ENCODE peak calls at places on chromosomes 16 and 17, in six cellular contexts. U is psoas muscle; H is CD8-positive, alpha-beta T cell; K is prostate gland; A is left ventricle myocardium inferior; Q is ascending aorta. F is an unnamed sample.

GRCh38 chr17:56630202-56630601 is 36.7 kb downstream of the NOG start:
- DNase-seq in K (no peak), A (no peak), H (no peak), Q (no peak), U (no peak), F (no peak)

GRCh38 chr17:4587803-4588202 is 3.5 kb downstream of the SMTNL2 start:
- DNase-seq in A (peak; percentile 60), H (no peak), U (no peak), K (no peak), Q (no peak), F (no peak)

GRCh38 chr17:48930435-48930873 is 14.2 kb downstream of the SNF8 start:
- DNase-seq in H (no peak), K (no peak), A (no peak), Q (no peak), U (no peak), F (no peak)

GRCh38 chr16:10031473-10031872 is 150.8 kb downstream of the GRIN2A start:
- DNase-seq in A (no peak), K (no peak), H (no peak), U (no peak), Q (no peak), F (no peak)

GRCh38 chr16:87602005-87602790 is at the start of gene JPH3:
- DNase-seq in K (no peak), H (no peak), Q (no peak), U (no peak), A (no peak), F (no peak)

GRCh38 chr16:1545044-1545736 is 11.7 kb downstream of the TMEM204 start:
- DNase-seq in U (no peak), A (peak; percentile 77), H (no peak), K (peak; percentile 78), Q (no peak), F (no peak)

GRCh38 chr17:48505788-48506187 is 25.0 kb downstream of the HOXB1 start:
- DNase-seq in A (no peak), H (peak; percentile 71), K (no peak), Q (no peak), U (no peak), F (peak; percentile 83)

GRCh38 chr17:77499699-77500435 is 359.1 kb downstream of the SEC14L1 start:
- DNase-seq in A (no peak), K (no peak), Q (peak; percentile 54), U (no peak), H (peak; percentile 17), F (no peak)

GRCh38 chr16:90040152-90041023 is 21.1 kb upstream of the DBNDD1 start:
- DNase-seq in H (no peak), A (no peak), Q (no peak), K (no peak), U (no peak), F (no peak)

GRCh38 chr17:885971-886571 is 93.5 kb downstream of the NXN start:
- DNase-seq in Q (peak; percentile 77), U (peak; percentile 79), A (peak; percentile 76), H (no peak), K (peak; percentile 86), F (no peak)

GRCh38 chr16:75801307-75801706 is 75.0 kb upstream of the CPHXL start:
- DNase-seq in Q (no peak), U (no peak), H (no peak), A (no peak), K (no peak), F (no peak)

GRCh38 chr17:2755941-2756724 is 6.7 kb upstream of the CCDC92B start:
- DNase-seq in U (no peak), Q (no peak), K (no peak), A (no peak), H (no peak), F (no peak)

GRCh38 chr16:51237861-51238378 is 86.8 kb upstream of the SALL1 start:
- DNase-seq in Q (no peak), H (no peak), K (no peak), A (no peak), U (no peak), F (no peak)

GRCh38 chr16:9422769-9423513 is 331.5 kb downstream of the HAPSTR1 start:
- DNase-seq in H (no peak), U (no peak), K (no peak), Q (no peak), A (no peak), F (no peak)

GRCh38 chr16:85424260-85425060 is 188.7 kb upstream of the GSE1 start:
- DNase-seq in K (no peak), H (no peak), A (peak; percentile 7), Q (no peak), U (no peak), F (no peak)

GRCh38 chr17:80045703-80046102 is 9.3 kb downstream of the CCDC40 start:
- DNase-seq in H (no peak), K (no peak), A (no peak), Q (no peak), U (no peak), F (no peak)

GRCh38 chr16:529012-529575 is 1.6 kb downstream of the CAPN15 start:
- DNase-seq in H (no peak), K (no peak), U (no peak), Q (no peak), A (no peak), F (no peak)

GRCh38 chr17:14621826-14622621 is 321.1 kb downstream of the HS3ST3B1 start:
- DNase-seq in K (no peak), Q (no peak), U (no peak), H (no peak), A (no peak), F (no peak)

GRCh38 chr17:29977836-29978235 is 36.4 kb downstream of the EFCAB5 start:
- DNase-seq in K (no peak), U (no peak), A (no peak), H (no peak), Q (no peak), F (no peak)

GRCh38 chr16:69921125-69921524 is 30.0 kb upstream of the CLEC18A start:
- DNase-seq in U (no peak), Q (peak; percentile 87), A (no peak), K (no peak), H (no peak), F (no peak)

GRCh38 chr17:70110443-70110880 is 35.4 kb downstream of the KCNJ16 start:
- DNase-seq in U (no peak), H (no peak), K (no peak), Q (no peak), A (no peak), F (peak; percentile 53)

GRCh38 chr16:82917886-82918595 is 291.3 kb downstream of the CDH13 start:
- DNase-seq in Q (no peak), A (no peak), U (no peak), K (no peak), H (no peak), F (no peak)

GRCh38 chr16:78500659-78501226 is 401.3 kb downstream of the WWOX start:
- DNase-seq in A (no peak), K (no peak), U (no peak), Q (no peak), H (no peak), F (no peak)

GRCh38 chr16:4370151-4370550 is 1.5 kb upstream of the VASN start:
- DNase-seq in Q (no peak), U (no peak), H (no peak), A (no peak), K (no peak), F (no peak)

GRCh38 chr16:4372315-4372577 is 598 bp downstream of the VASN start:
- DNase-seq in A (no peak), H (no peak), K (no peak), Q (no peak), U (no peak), F (no peak)

GRCh38 chr16:4371481-4372314 is at the start of gene VASN:
- DNase-seq in H (peak; percentile 75), A (peak; percentile 83), K (peak; percentile 85), Q (peak; percentile 91), U (peak; percentile 80), F (no peak)

GRCh38 chr16:4369006-4369766 is 2.5 kb upstream of the VASN start:
- DNase-seq in U (no peak), H (no peak), A (no peak), Q (peak; percentile 90), K (peak; percentile 67), F (no peak)

DNA sequence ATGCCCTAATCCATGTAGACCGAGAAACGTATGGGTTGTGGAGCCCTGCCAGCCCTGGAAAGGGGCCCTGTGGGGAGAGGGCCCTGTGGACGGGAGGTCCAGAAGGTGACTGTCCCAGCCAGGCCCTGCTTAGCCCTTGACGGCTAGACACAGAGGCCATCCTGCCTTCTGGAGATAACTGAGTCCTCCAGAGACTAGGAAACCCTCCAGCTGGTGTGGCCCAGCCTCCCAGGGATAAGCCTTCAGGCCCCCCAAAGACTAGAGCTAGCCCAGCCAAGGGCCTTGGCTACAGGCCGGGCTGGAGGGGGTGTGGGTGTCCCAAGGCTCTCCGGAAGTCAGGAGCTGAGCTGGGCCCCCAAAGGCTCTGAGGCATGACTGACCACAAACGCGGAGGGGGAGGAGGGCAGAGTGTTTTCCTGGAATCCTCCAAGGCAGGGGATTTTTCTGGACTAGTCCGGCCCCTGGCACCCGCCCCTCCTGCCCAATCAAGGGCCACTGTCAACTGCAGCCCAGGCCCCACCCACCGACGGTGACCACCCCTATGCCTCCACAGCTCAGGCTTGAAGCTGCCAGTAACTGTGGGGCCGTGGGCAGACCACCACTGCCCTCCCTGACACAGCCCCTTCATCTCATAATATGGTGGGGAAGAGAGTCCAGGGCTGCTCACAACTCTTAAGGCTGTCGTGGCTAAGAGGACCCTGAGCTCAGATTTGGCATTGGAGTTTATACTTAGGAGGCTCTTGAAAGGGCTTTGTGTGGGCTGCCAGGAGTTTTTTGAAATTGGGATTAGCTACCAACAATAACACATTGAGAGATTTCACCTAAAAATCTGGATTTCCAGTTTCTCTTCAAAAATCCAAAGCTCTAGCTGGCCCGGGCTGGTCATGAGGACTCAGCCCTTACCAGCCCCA is 823 bp upstream of the VASN start:
- DNase-seq in A (peak; percentile 75), H (no peak), Q (peak; percentile 96), K (no peak), U (peak; percentile 84), F (no peak)
- H3K4me3 ChIP-seq in A (peak overlapping the region; percentile 75), H (no peak overlapping the region), Q (peak overlapping the region; percentile 64), K (peak overlapping the region; percentile 72), U (peak overlapping the region; percentile 67), F (no peak overlapping the region)

GRCh38 chr17:42472709-42473521 is 14.2 kb downstream of the ATP6V0A1 start:
- DNase-seq in H (no peak), U (no peak), K (no peak), A (no peak), Q (no peak), F (no peak)
- H3K36me3 ChIP-seq in H (peaks cover 4% of the 10 kb centered on the region), U (peaks cover 100% of the 10 kb centered on the region), K (no peaks in the 10 kb centered on the region), A (peaks cover 97% of the 10 kb centered on the region), Q (peaks cover 72% of the 10 kb centered on the region), F (no peaks in the 10 kb centered on the region)

GRCh38 chr17:28346199-28346580 is 10.6 kb downstream of the TNFAIP1 start:
- DNase-seq in H (no peak), U (no peak), Q (no peak), K (no peak), A (no peak), F (no peak)

GRCh38 chr17:28347261-28347891 is 10.0 kb downstream of the POLDIP2 start:
- DNase-seq in A (no peak), K (no peak), Q (no peak), H (no peak), U (no peak), F (peak; percentile 80)

GRCh38 chr17:28350271-28350670 is 7.1 kb downstream of the POLDIP2 start:
- DNase-seq in A (no peak), H (no peak), K (no peak), Q (no peak), U (no peak), F (no peak)

GRCh38 chr17:28346746-28347246 is 10.5 kb downstream of the POLDIP2 start:
- DNase-seq in K (no peak), Q (no peak), H (no peak), A (no peak), U (no peak), F (no peak)

GRCh38 chr17:28348979-28349378 is 8.3 kb downstream of the POLDIP2 start:
- DNase-seq in Q (no peak), K (no peak), A (no peak), H (no peak), U (no peak), F (no peak)
- H3K4me3 ChIP-seq in Q (no peak overlapping the region), K (no peak overlapping the region), A (no peak overlapping the region), H (no peak overlapping the region), U (no peak overlapping the region), F (no peak overlapping the region)

GRCh38 chr17:31564291-31564690 is 172.8 kb downstream of the RAB11FIP4 start:
- DNase-seq in K (no peak), H (no peak), U (no peak), Q (no peak), A (no peak), F (no peak)
- H3K36me3 ChIP-seq in K (no peaks in the 10 kb centered on the region), H (no peaks in the 10 kb centered on the region), U (no peaks in the 10 kb centered on the region), Q (peaks cover 9% of the 10 kb centered on the region), A (peaks cover 6% of the 10 kb centered on the region), F (no peaks in the 10 kb centered on the region)